ENCODE peak calls at places on chromosomes 1 and 21, in seven cellular contexts. One of them, this sample, is unnamed.

GRCh38 chr21:36565616-36566015 is 85.7 kb upstream of the CLDN14 start:
- DNase-seq in uterus: no peak
- DNase-seq in Peyer's patch: no peak
- DNase-seq in tibial nerve: no peak
- DNase-seq in K562: no peak
- DNase-seq in sigmoid colon: no peak
- DNase-seq in HepG2: no peak
- DNase-seq in this sample: no peak

GRCh38 chr1:93908394-93909145 is 660 bp downstream of the GCLM start:
- DNase-seq in uterus: peak
- DNase-seq in Peyer's patch: peak
- DNase-seq in tibial nerve: no peak
- DNase-seq in K562: peak
- DNase-seq in sigmoid colon: peak
- DNase-seq in HepG2: peak
- DNase-seq in this sample: peak

GRCh38 chr1:181784039-181784683 is 277.4 kb downstream of the ZNF648 start:
- DNase-seq in uterus: no peak
- DNase-seq in Peyer's patch: no peak
- DNase-seq in tibial nerve: no peak
- DNase-seq in K562: no peak
- DNase-seq in sigmoid colon: no peak
- DNase-seq in HepG2: no peak
- DNase-seq in this sample: no peak

GRCh38 chr1:69523032-69523431 is 44.7 kb upstream of the LRRC7 start:
- DNase-seq in uterus: no peak
- DNase-seq in Peyer's patch: no peak
- DNase-seq in tibial nerve: no peak
- DNase-seq in K562: peak
- DNase-seq in sigmoid colon: no peak
- DNase-seq in HepG2: no peak
- DNase-seq in this sample: peak

GRCh38 chr1:78758493-78758892 is 108.9 kb downstream of the IFI44 start:
- DNase-seq in uterus: no peak
- DNase-seq in Peyer's patch: no peak
- DNase-seq in tibial nerve: no peak
- DNase-seq in K562: no peak
- DNase-seq in sigmoid colon: no peak
- DNase-seq in HepG2: no peak
- DNase-seq in this sample: no peak

GRCh38 chr1:116006486-116006964 is 30.2 kb downstream of the SLC22A15 start:
- DNase-seq in uterus: no peak
- DNase-seq in Peyer's patch: no peak
- DNase-seq in tibial nerve: no peak
- DNase-seq in K562: no peak
- DNase-seq in sigmoid colon: no peak
- DNase-seq in HepG2: no peak
- DNase-seq in this sample: no peak

GRCh38 chr1:103460496-103460895 is 65.0 kb upstream of the RNPC3 start:
- DNase-seq in uterus: no peak
- DNase-seq in Peyer's patch: no peak
- DNase-seq in tibial nerve: no peak
- DNase-seq in K562: no peak
- DNase-seq in sigmoid colon: no peak
- DNase-seq in HepG2: no peak
- DNase-seq in this sample: no peak

GRCh38 chr1:151720190-151720953 is 950 bp upstream of the RIIAD1 start:
- DNase-seq in uterus: no peak
- DNase-seq in Peyer's patch: no peak
- DNase-seq in tibial nerve: no peak
- DNase-seq in K562: no peak
- DNase-seq in sigmoid colon: no peak
- DNase-seq in HepG2: no peak
- DNase-seq in this sample: no peak

GRCh38 chr1:108560430-108561144 is 687 bp downstream of the EEIG2 start:
- DNase-seq in uterus: peak
- DNase-seq in Peyer's patch: peak
- DNase-seq in tibial nerve: peak
- DNase-seq in K562: peak
- DNase-seq in sigmoid colon: peak
- DNase-seq in HepG2: peak
- DNase-seq in this sample: peak

GRCh38 chr1:21295059-21295401 is 4.8 kb upstream of the ECE1 start:
- DNase-seq in uterus: no peak
- DNase-seq in Peyer's patch: no peak
- DNase-seq in tibial nerve: no peak
- DNase-seq in K562: peak
- DNase-seq in sigmoid colon: no peak
- DNase-seq in HepG2: no peak
- DNase-seq in this sample: no peak

GRCh38 chr21:42739061-42739931 is 85.9 kb downstream of the PDE9A start:
- DNase-seq in uterus: no peak
- DNase-seq in Peyer's patch: no peak
- DNase-seq in tibial nerve: no peak
- DNase-seq in K562: no peak
- DNase-seq in sigmoid colon: peak
- DNase-seq in HepG2: peak
- DNase-seq in this sample: no peak

GRCh38 chr1:207747627-207748492 is 4.0 kb upstream of the CD46 start:
- DNase-seq in uterus: no peak
- DNase-seq in Peyer's patch: no peak
- DNase-seq in tibial nerve: no peak
- DNase-seq in K562: peak
- DNase-seq in sigmoid colon: no peak
- DNase-seq in HepG2: no peak
- DNase-seq in this sample: no peak

GRCh38 chr1:164601399-164602141 is 42.6 kb downstream of the PBX1 start:
- DNase-seq in uterus: no peak
- DNase-seq in Peyer's patch: no peak
- DNase-seq in tibial nerve: no peak
- DNase-seq in K562: no peak
- DNase-seq in sigmoid colon: no peak
- DNase-seq in HepG2: no peak
- DNase-seq in this sample: no peak

GRCh38 chr1:100300691-100301090 is 34.7 kb downstream of the RTCA start:
- DNase-seq in uterus: no peak
- DNase-seq in Peyer's patch: no peak
- DNase-seq in tibial nerve: no peak
- DNase-seq in K562: no peak
- DNase-seq in sigmoid colon: no peak
- DNase-seq in HepG2: no peak
- DNase-seq in this sample: no peak

GRCh38 chr1:246860401-246860800 is 71.3 kb downstream of the AHCTF1 start:
- DNase-seq in uterus: no peak
- DNase-seq in Peyer's patch: no peak
- DNase-seq in tibial nerve: no peak
- DNase-seq in K562: no peak
- DNase-seq in sigmoid colon: no peak
- DNase-seq in HepG2: no peak
- DNase-seq in this sample: no peak

DNA sequence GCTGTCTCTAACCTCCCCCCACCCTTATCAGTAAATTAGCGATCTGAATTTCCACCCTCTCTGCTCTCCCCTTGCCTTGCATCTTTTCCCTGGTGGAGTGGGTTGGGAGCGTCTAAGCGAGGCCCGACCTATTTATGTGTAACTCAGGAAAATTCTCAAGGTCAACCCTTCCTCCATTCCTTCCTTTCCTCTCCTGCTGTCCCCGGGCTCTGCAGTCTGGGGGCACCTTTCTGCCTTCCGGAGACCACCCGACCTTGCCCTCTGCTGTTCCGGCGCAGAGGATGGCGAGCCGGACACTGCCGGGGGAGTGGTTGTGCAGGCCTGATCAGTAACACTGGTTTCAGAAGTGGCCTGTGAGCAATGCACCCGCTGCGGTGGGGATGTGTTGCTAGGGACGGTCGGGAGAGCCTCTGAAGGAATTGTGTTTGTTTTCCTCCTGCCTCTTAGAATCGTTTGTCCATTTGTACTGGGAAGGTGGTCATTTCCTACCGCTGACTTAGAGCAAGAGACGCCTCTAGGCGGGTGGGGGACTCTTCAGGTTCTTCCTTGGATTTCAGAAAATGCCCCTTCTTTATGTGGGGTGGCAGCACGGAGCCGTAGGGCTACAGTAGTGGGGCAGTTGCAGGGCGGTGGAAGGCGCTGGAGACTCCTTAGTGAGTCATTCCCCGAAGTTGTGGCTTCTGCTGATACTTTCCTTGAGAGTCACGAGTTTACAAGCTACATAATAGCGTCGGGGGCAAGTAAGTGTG is 543 bp downstream of the MGST3 start:
- DNase-seq in uterus: peak
- DNase-seq in Peyer's patch: peak
- DNase-seq in tibial nerve: peak
- DNase-seq in K562: peak
- DNase-seq in sigmoid colon: peak
- DNase-seq in HepG2: no peak
- DNase-seq in this sample: peak
- TF ChIP-seq POLR2A in uterus: no peak
- TF ChIP-seq POLR2A in Peyer's patch: no peak
- TF ChIP-seq POLR2A in tibial nerve: no peak
- TF ChIP-seq POLR2A in K562: no peak
- TF ChIP-seq POLR2A in sigmoid colon: no peak
- TF ChIP-seq POLR2A in HepG2: no peak
- TF ChIP-seq POLR2A in this sample: peak

DNA sequence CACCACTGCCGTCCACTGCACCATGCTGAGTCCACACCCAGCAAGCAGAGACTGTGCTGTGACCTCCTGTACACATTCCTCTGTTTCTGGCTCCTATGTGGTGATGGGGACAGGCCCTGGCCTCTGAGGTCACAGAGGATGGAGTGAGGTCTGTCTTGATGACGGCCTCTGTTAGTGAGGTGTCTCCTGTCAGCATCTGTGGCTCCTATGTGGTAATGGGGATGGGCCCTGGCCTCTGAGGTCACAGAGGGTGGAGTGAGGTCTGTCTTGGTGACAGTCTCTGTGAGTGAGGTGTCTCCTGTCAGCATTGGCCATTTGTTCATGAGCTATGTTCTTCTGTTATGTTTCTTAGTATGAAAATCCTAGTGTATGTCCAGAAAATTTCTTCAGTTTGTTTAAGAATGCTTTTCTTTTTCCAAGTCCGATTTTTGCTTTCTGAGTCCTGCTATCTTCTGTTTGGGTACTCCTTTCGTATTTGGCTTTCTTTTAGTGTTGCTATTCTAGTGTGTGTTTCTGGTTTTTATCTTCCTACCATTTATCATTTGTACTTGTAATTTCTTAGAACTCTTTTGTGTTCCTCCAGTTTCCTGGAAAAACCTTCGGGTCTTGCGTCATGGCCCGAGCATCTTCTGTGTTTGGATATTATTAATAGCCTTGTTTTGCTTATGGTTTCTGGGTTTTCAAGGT is 13.4 kb downstream of the SNAP47 start:
- DNase-seq in uterus: peak
- DNase-seq in Peyer's patch: no peak
- DNase-seq in tibial nerve: no peak
- DNase-seq in K562: peak
- DNase-seq in sigmoid colon: peak
- DNase-seq in HepG2: no peak
- DNase-seq in this sample: no peak
- TF ChIP-seq POLR2A in uterus: no peak
- TF ChIP-seq POLR2A in Peyer's patch: no peak
- TF ChIP-seq POLR2A in tibial nerve: no peak
- TF ChIP-seq POLR2A in K562: no peak
- TF ChIP-seq POLR2A in sigmoid colon: no peak
- TF ChIP-seq POLR2A in HepG2: no peak
- TF ChIP-seq POLR2A in this sample: no peak

DNA sequence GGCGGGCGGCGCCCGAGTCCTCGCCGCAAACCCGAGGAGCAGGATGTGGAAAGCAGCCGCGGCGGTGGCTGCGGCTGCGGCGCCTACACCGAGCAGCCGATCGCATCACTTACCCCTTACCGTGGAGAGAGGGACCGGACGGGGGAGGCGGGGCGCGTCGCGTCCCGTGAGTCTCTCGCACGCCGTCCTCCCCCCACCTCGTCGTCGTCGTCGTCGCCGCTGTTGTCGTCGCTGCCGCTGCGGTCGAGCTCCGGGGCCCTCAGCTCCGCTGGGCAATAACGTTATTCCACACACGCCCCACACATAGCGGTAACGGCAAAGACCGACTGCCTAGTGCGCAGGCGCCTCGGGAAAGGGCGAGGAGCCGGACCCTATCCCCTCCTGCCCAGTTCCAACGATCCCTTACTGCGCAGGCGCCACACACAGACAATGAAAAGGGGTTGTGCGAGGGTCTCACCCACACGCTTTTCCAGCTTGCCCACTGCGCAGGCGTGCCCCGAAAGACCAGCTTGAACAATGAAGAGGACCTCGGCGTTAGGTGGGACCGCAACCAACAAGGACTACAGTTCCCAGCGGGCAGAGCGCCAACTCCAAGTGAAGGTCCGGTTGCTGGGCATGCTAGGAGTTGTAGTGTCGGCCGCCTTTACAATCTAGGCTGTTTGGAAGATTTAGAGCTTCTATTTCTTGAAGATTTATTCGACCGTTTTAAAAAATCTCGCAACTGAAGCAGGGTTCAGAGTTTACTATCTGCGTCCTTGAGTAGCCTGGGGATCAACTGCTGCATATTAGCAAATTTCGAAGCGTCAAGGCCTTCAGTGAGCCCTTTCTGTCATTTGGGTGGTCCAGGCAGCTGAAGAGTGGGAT is at the start of gene CEP170:
- DNase-seq in uterus: peak
- DNase-seq in Peyer's patch: peak
- DNase-seq in tibial nerve: peak
- DNase-seq in K562: peak
- DNase-seq in sigmoid colon: peak
- DNase-seq in HepG2: peak
- DNase-seq in this sample: peak
- TF ChIP-seq POLR2A in uterus: no peak
- TF ChIP-seq POLR2A in Peyer's patch: peak
- TF ChIP-seq POLR2A in tibial nerve: peak
- TF ChIP-seq POLR2A in K562: peak
- TF ChIP-seq POLR2A in sigmoid colon: peak
- TF ChIP-seq POLR2A in HepG2: no peak
- TF ChIP-seq POLR2A in this sample: peak

GRCh38 chr1:17013598-17014320 is 2.0 kb upstream of the ATP13A2 start:
- DNase-seq in uterus: peak
- DNase-seq in Peyer's patch: peak
- DNase-seq in tibial nerve: peak
- DNase-seq in K562: peak
- DNase-seq in sigmoid colon: peak
- DNase-seq in HepG2: no peak
- DNase-seq in this sample: no peak
- TF ChIP-seq POLR2A in uterus: no peak
- TF ChIP-seq POLR2A in Peyer's patch: no peak
- TF ChIP-seq POLR2A in tibial nerve: no peak
- TF ChIP-seq POLR2A in K562: no peak
- TF ChIP-seq POLR2A in sigmoid colon: no peak
- TF ChIP-seq POLR2A in HepG2: no peak
- TF ChIP-seq POLR2A in this sample: no peak